ENCODE peak calls at places on chromosome 11, in seven cellular contexts. S, E, X, W, H, F and A are unnamed samples.

GRCh38 chr11:12499071-12499470 is 121.7 kb downstream of the PARVA start:
- DNase-seq in S (no peak), E (no peak), X (no peak), W (no peak), H (no peak), F (no peak), A (no peak)

GRCh38 chr11:62496676-62497075 is 49.9 kb downstream of the AHNAK start:
- DNase-seq in S (no peak), E (no peak), X (no peak), W (no peak), H (no peak), F (no peak), A (no peak)

GRCh38 chr11:94737171-94737611 is 31.0 kb upstream of the AMOTL1 start:
- DNase-seq in S (no peak), E (no peak), X (no peak), W (no peak), H (peak; percentile 66), F (no peak), A (no peak)

GRCh38 chr11:105915036-105915435 is 107.0 kb downstream of the MSANTD4 start:
- DNase-seq in S (no peak), E (no peak), X (no peak), W (no peak), H (no peak), F (no peak), A (no peak)

GRCh38 chr11:68012843-68013610 is 2.9 kb downstream of the ALDH3B1 start:
- DNase-seq in S (no peak), E (no peak), X (no peak), W (peak; percentile 88), H (peak; percentile 97), F (no peak), A (no peak)

GRCh38 chr11:135006800-135007199 is 594.8 kb upstream of the B3GAT1 start:
- DNase-seq in S (no peak), E (no peak), X (no peak), W (no peak), H (no peak), F (no peak), A (no peak)

GRCh38 chr11:107397357-107397756 is 60.3 kb downstream of the CWF19L2 start:
- DNase-seq in S (no peak), E (no peak), X (no peak), W (no peak), H (peak; percentile 6), F (no peak), A (no peak)

GRCh38 chr11:86942212-86942611 is 13.0 kb downstream of the FZD4 start:
- DNase-seq in S (no peak), E (no peak), X (no peak), W (no peak), H (no peak), F (no peak), A (no peak)

GRCh38 chr11:796565-797299 is 1.3 kb downstream of the SLC25A22 start:
- DNase-seq in S (no peak), E (no peak), X (no peak), W (no peak), H (no peak), F (no peak), A (peak; percentile 34)

GRCh38 chr11:18115360-18116127 is 9.7 kb upstream of the SAAL1 start:
- DNase-seq in S (peak; percentile 43), E (peak; percentile 65), X (no peak), W (no peak), H (peak; percentile 64), F (peak; percentile 22), A (peak; percentile 31)

GRCh38 chr11:71164186-71164585 is 88.2 kb downstream of the SHANK2 start:
- DNase-seq in S (no peak), E (no peak), X (no peak), W (peak; percentile 29), H (no peak), F (no peak), A (no peak)

GRCh38 chr11:62816567-62816966 is 11.3 kb upstream of the NXF1 start:
- DNase-seq in S (no peak), E (no peak), X (no peak), W (no peak), H (no peak), F (no peak), A (no peak)

GRCh38 chr11:32023370-32023964 is 67.4 kb upstream of the RCN1 start:
- DNase-seq in S (no peak), E (no peak), X (no peak), W (no peak), H (no peak), F (no peak), A (no peak)

GRCh38 chr11:109071712-109072524 is 350.1 kb upstream of the C11orf87 start:
- DNase-seq in S (peak; percentile 57), E (no peak), X (no peak), W (no peak), H (no peak), F (no peak), A (peak; percentile 38)

GRCh38 chr11:132866783-132867545 is 665.3 kb downstream of the OPCML start:
- DNase-seq in S (no peak), E (no peak), X (no peak), W (no peak), H (no peak), F (no peak), A (no peak)

GRCh38 chr11:914747-915493 is 4.3 kb upstream of the CHID1 start:
- DNase-seq in S (peak; percentile 65), E (no peak), X (no peak), W (peak; percentile 81), H (no peak), F (no peak), A (peak; percentile 78)

GRCh38 chr11:82546556-82547162 is 187.0 kb downstream of the FAM181B start:
- DNase-seq in S (no peak), E (no peak), X (no peak), W (no peak), H (no peak), F (no peak), A (no peak)